ENCODE peak calls at places on chromosomes 13 and 19, in ten cellular contexts. B, H, F, T, D, A, N, R, M and I are unnamed samples.

GRCh38 chr19:4369888-4370260 is 26.5 kb downstream of the MPND start:
- DNase-seq in B (peak), H (peak), F (peak), T (peak), D (no peak), A (no peak), N (no peak), R (no peak), M (no peak), I (no peak)

GRCh38 chr13:99376132-99376531 is 68.9 kb upstream of the GPR183 start:
- DNase-seq in B (no peak), H (no peak), F (no peak), T (no peak), D (no peak), A (no peak), N (peak), R (no peak), M (no peak), I (no peak)

GRCh38 chr13:24629320-24629719 is 50.9 kb upstream of the ATP12A start:
- DNase-seq in B (no peak), H (no peak), F (no peak), T (no peak), D (no peak), A (no peak), N (no peak), R (peak), M (no peak), I (no peak)

GRCh38 chr19:21604941-21605548 is 99.6 kb downstream of the ZNF429 start:
- DNase-seq in B (peak), H (no peak), F (no peak), T (no peak), D (no peak), A (no peak), N (no peak), R (no peak), M (no peak), I (peak)

GRCh38 chr13:21330126-21330861 is 128.8 kb downstream of the ZDHHC20 start:
- DNase-seq in B (no peak), H (no peak), F (no peak), T (no peak), D (no peak), A (no peak), N (no peak), R (peak), M (no peak), I (no peak)

GRCh38 chr13:30847697-30848307 is 58.3 kb upstream of the MEDAG start:
- DNase-seq in B (no peak), H (no peak), F (peak), T (no peak), D (peak), A (peak), N (no peak), R (peak), M (no peak), I (no peak)

GRCh38 chr19:48900477-48901452 is 653 bp downstream of the NUCB1 start:
- DNase-seq in B (no peak), H (no peak), F (peak), T (no peak), D (peak), A (peak), N (no peak), R (peak), M (no peak), I (no peak)

GRCh38 chr19:33143897-33144405 is 12.0 kb downstream of the WDR88 start:
- DNase-seq in B (peak), H (peak), F (peak), T (no peak), D (peak), A (peak), N (peak), R (peak), M (peak), I (peak)

GRCh38 chr13:55361141-55361540 is 1779.6 kb upstream of the PRR20A start:
- DNase-seq in B (no peak), H (no peak), F (no peak), T (no peak), D (no peak), A (no peak), N (no peak), R (no peak), M (no peak), I (no peak)

GRCh38 chr19:6480843-6481415 is 658 bp downstream of the DENND1C start:
- DNase-seq in B (no peak), H (no peak), F (no peak), T (no peak), D (no peak), A (no peak), N (no peak), R (no peak), M (no peak), I (no peak)

GRCh38 chr19:51078731-51079130 is 4.0 kb downstream of the KLK14 start:
- DNase-seq in B (no peak), H (no peak), F (no peak), T (no peak), D (no peak), A (no peak), N (no peak), R (no peak), M (no peak), I (no peak)

GRCh38 chr19:7213628-7214328 is 80.4 kb downstream of the INSR start:
- DNase-seq in B (no peak), H (no peak), F (no peak), T (no peak), D (no peak), A (no peak), N (no peak), R (no peak), M (no peak), I (no peak)

GRCh38 chr13:20411638-20412342 is 113.9 kb downstream of the CRYL1 start:
- DNase-seq in B (no peak), H (no peak), F (no peak), T (no peak), D (no peak), A (no peak), N (no peak), R (no peak), M (no peak), I (no peak)

GRCh38 chr13:49214917-49215376 is 5.2 kb upstream of the MLNR start:
- DNase-seq in B (peak), H (peak), F (no peak), T (no peak), D (no peak), A (no peak), N (no peak), R (peak), M (no peak), I (no peak)

GRCh38 chr13:80048802-80049201 is 292.1 kb downstream of the SPRY2 start:
- DNase-seq in B (peak), H (no peak), F (peak), T (no peak), D (peak), A (peak), N (peak), R (peak), M (no peak), I (peak)

GRCh38 chr19:34960103-34960805 is 3.8 kb downstream of the ZNF792 start:
- DNase-seq in B (no peak), H (no peak), F (peak), T (no peak), D (no peak), A (peak), N (peak), R (peak), M (no peak), I (no peak)